ENCODE peak calls at places on chromosomes 5 and 9, in four cellular contexts. V, D, X and I are unnamed samples.

GRCh38 chr5:34895641-34896419 is 19.5 kb downstream of the RAD1 start:
- DNase-seq in V (no peak), D (no peak), X (no peak), I (no peak)

GRCh38 chr5:103031607-103032006 is 88.3 kb downstream of the GIN1 start:
- DNase-seq in V (no peak), D (no peak), X (no peak), I (no peak)

GRCh38 chr5:174324680-174325079 is 279.2 kb downstream of the NSG2 start:
- DNase-seq in V (no peak), D (no peak), X (no peak), I (no peak)

GRCh38 chr5:132410451-132411381 is 41.2 kb downstream of the SLC22A5 start:
- DNase-seq in V (peak; percentile 64), D (peak; percentile 83), X (peak; percentile 86), I (peak; percentile 94)

GRCh38 chr5:71719092-71719964 is at the start of gene CARTPT:
- DNase-seq in V (no peak), D (no peak), X (peak; percentile 4), I (no peak)

GRCh38 chr9:76927540-76928240 is 21.8 kb upstream of the PRUNE2 start:
- DNase-seq in V (no peak), D (no peak), X (no peak), I (peak; percentile 55)

GRCh38 chr5:171152382-171152781 is 156.7 kb upstream of the TLX3 start:
- DNase-seq in V (no peak), D (no peak), X (no peak), I (peak; percentile 69)

GRCh38 chr5:96952946-96953730 is 17.3 kb downstream of the LNPEP start:
- DNase-seq in V (no peak), D (no peak), X (no peak), I (peak; percentile 13)

GRCh38 chr5:55732592-55732991 is 5.3 kb upstream of the DDX4 start:
- DNase-seq in V (no peak), D (no peak), X (no peak), I (no peak)

GRCh38 chr9:19485193-19485592 is 76.4 kb downstream of the ACER2 start:
- DNase-seq in V (no peak), D (no peak), X (no peak), I (no peak)

GRCh38 chr5:158435161-158435616 is 576.2 kb upstream of the CLINT1 start:
- DNase-seq in V (no peak), D (no peak), X (no peak), I (no peak)
- H3K27ac ChIP-seq in V (no peak overlapping the region), D (no peak overlapping the region), X (no peak overlapping the region), I (no peak overlapping the region)

GRCh38 chr5:180116441-180117377 is 45.1 kb upstream of the RNF130 start:
- DNase-seq in V (peak; percentile 40), D (peak; percentile 74), X (no peak), I (peak; percentile 66)
- H3K27ac ChIP-seq in V (no peak overlapping the region), D (no peak overlapping the region), X (no peak overlapping the region), I (no peak overlapping the region)

DNA sequence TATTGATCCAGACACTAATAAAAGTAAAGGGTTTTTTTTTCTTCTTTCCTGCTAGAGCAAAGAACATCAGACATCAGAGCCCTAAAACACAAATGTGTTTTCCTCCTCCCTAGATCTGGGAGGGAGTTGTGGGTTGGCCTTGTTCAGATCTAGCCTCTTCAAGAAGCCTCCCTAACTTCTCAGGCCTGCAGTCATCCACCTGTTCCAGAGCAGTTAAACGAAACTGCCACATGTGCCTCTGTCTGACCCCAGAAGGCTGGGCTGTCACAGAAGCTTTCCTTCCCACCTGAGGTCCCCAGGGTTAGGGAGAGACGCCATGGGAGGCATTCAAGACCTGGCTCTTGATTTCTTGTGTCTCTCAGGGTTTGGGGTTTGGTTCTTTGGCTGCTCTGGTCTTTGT is 87.0 kb downstream of the DAB2IP start:
- DNase-seq in V (no peak), D (no peak), X (no peak), I (no peak)
- H3K27ac ChIP-seq in V (peak overlapping the region; percentile 88), D (peak overlapping the region; percentile 46), X (peak overlapping the region; percentile 94), I (no peak overlapping the region)

DNA sequence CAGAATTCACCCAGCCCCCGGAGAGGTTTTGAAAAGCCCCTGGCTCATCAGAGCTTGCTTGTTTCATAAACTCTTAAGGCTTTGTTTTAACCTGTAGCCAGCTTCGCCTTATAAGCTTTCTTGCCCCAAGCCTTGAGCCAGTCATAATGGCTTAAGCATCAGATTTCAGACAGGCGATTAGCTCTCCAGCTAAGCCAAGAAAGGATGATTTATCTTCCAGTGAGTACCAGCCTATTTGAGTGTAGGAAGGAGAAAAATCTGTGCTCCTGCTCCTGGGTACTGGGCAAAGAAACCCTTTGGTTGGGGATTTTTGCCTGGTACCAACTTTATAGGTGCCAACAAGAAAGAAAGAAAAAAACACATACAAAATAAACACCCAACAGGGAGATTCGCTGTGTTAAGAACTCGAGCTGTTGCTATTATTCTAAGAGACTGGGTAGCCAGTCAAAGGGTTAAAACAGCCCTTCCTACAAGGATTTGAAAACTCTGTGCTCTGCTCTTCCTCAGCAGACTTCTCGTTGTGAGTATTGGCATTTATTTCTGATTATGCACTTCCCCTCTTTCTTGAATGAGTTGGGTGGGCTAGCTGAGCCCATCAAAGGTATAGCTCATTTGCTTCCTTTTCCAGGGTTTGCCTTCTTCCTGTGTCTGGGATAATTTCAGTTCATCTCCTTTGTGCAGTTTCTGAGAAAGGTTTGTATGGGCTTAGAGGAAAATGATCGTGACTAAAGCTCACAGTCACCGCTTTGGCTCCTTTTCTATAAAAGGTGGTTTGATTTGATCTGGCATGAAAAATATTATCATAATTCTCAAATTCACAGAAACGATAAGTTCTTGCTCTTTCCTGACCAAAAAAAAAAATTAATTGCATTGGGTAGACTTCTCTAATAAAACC is 157.2 kb upstream of the DMRT1 start:
- DNase-seq in V (no peak), D (no peak), X (no peak), I (peak; percentile 80)
- H3K27ac ChIP-seq in V (no peak overlapping the region), D (peak overlapping the region; percentile 35), X (peak overlapping the region; percentile 72), I (peak overlapping the region; percentile 94)

GRCh38 chr5:172953776-172954189 is 5.4 kb upstream of the RPL26L1 start:
- DNase-seq in V (no peak), D (no peak), X (no peak), I (peak; percentile 94)
- H3K27ac ChIP-seq in V (peak overlapping the region; percentile 5), D (no peak overlapping the region), X (no peak overlapping the region), I (peak overlapping the region; percentile 95)

GRCh38 chr5:56839062-56839461 is 23.7 kb downstream of the MAP3K1 start:
- DNase-seq in V (peak; percentile 4), D (no peak), X (no peak), I (no peak)
- H3K27ac ChIP-seq in V (peak overlapping the region; percentile 32), D (no peak overlapping the region), X (no peak overlapping the region), I (peak overlapping the region; percentile 69)